ENCODE peak calls at places on chromosomes 2 and 18, in five cellular contexts. Y is stomach, C is HCT116, K is GM23338, S is K562. Q is an unnamed sample.

GRCh38 chr18:34893239-34893638 is 148.0 kb upstream of the MAPRE2 start:
- DNase-seq in K (no peak), C (no peak), S (no peak), Y (no peak), Q (no peak)

GRCh38 chr2:130288467-130289403 is 54.0 kb upstream of the IMP4 start:
- DNase-seq in C (peak; percentile 33), K (peak; percentile 78), Y (no peak), S (peak; percentile 51), Q (no peak)

GRCh38 chr2:121358291-121358690 is 73.3 kb upstream of the TFCP2L1 start:
- DNase-seq in K (no peak), Y (no peak), C (no peak), S (no peak), Q (no peak)

GRCh38 chr2:121735520-121736074 is 1.1 kb downstream of the NIFK start:
- DNase-seq in K (no peak), Y (no peak), S (peak; percentile 50), C (no peak), Q (no peak)

GRCh38 chr2:122515731-122516130 is 760.3 kb downstream of the TSN start:
- DNase-seq in Y (no peak), K (no peak), C (no peak), S (no peak), Q (no peak)

GRCh38 chr18:78891185-78891762 is 88.3 kb upstream of the SALL3 start:
- DNase-seq in C (no peak), K (no peak), S (no peak), Y (no peak), Q (no peak)

GRCh38 chr2:21467910-21468309 is 344.1 kb downstream of the TDRD15 start:
- DNase-seq in Y (no peak), C (no peak), S (no peak), K (peak; percentile 9), Q (no peak)

GRCh38 chr18:70289351-70290330 is 796 bp downstream of the SOCS6 start:
- DNase-seq in K (peak; percentile 67), Y (peak; percentile 42), S (peak; percentile 40), C (no peak), Q (no peak)

GRCh38 chr2:10706033-10706432 is 15.4 kb upstream of the ATP6V1C2 start:
- DNase-seq in Y (no peak), C (no peak), K (no peak), S (no peak), Q (no peak)

GRCh38 chr2:160752475-160753330 is 259.1 kb upstream of the RBMS1 start:
- DNase-seq in C (no peak), S (no peak), K (peak; percentile 48), Y (no peak), Q (no peak)

GRCh38 chr2:201852462-201852861 is 46.1 kb downstream of the CDK15 start:
- DNase-seq in K (no peak), C (no peak), Y (no peak), S (no peak), Q (no peak)
- H3K4me3 ChIP-seq in K (no peak overlapping the region), C (no peak overlapping the region), Y (no peak overlapping the region), S (no peak overlapping the region), Q (no peak overlapping the region)

GRCh38 chr2:98608962-98609604 is 694 bp downstream of the UNC50 start:
- DNase-seq in K (peak; percentile 41), Y (no peak), C (no peak), S (peak; percentile 19), Q (no peak)

GRCh38 chr2:98607741-98608117 is 583 bp downstream of the COA5 start:
- DNase-seq in K (no peak), S (no peak), Y (no peak), C (no peak), Q (no peak)

GRCh38 chr2:98608118-98608961 is at the start of the genes COA5 and UNC50:
- DNase-seq in K (peak; percentile 94), C (peak; percentile 78), Y (peak; percentile 89), S (peak; percentile 92), Q (peak; percentile 39)

GRCh38 chr2:98606431-98606830 is 1.9 kb downstream of the COA5 start:
- DNase-seq in Y (no peak), S (no peak), K (no peak), C (no peak), Q (no peak)

GRCh38 chr2:98607104-98607503 is 1.2 kb downstream of the COA5 start:
- DNase-seq in S (no peak), C (no peak), K (no peak), Y (no peak), Q (no peak)
- H3K27ac ChIP-seq in S (no peak overlapping the region), C (no peak overlapping the region), K (no peak overlapping the region), Y (no peak overlapping the region), Q (no peak overlapping the region)

GRCh38 chr18:25817571-25818237 is 272.7 kb downstream of the SS18 start:
- DNase-seq in Y (no peak), C (no peak), S (no peak), K (no peak), Q (no peak)

GRCh38 chr18:25810736-25811135 is 279.7 kb downstream of the SS18 start:
- DNase-seq in K (no peak), Y (no peak), C (no peak), S (no peak), Q (no peak)

GRCh38 chr18:25818505-25818904 is 271.9 kb downstream of the SS18 start:
- DNase-seq in Y (no peak), K (no peak), C (no peak), S (no peak), Q (no peak)

GRCh38 chr18:25814841-25815458 is 275.5 kb downstream of the SS18 start:
- DNase-seq in K (no peak), C (no peak), S (no peak), Y (no peak), Q (no peak)

DNA sequence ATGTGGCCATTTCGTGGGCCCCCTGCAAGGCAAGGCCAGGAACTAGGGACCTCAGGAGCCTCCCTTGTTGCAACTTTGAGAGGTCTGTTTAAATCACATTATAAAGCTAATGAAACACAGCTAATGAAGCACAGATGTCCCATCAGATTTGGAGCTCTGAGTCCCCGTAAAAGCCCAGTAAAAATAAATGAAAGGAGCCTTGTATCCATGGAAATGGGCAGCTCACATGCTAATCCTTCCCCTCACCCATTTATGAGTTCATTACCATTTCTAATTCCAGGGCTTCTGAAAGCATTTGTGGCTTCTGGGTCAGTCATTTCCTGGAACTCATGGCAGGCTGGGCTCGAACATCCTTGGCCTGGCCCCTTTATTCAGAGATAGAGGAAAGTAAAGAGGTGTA is 274.8 kb downstream of the SS18 start:
- DNase-seq in S (no peak), C (no peak), Y (no peak), K (no peak), Q (no peak)
- TF ChIP-seq POLR2AphosphoS5 in S (no peak), C (no peak), Y (no peak), K (no peak), Q (no peak)

GRCh38 chr2:71067567-71068217 is 756 bp upstream of the NAGK start:
- DNase-seq in Y (no peak), S (no peak), C (no peak), K (peak; percentile 57), Q (no peak)
- H3K4me3 ChIP-seq in Y (peak overlapping the region; percentile 66), S (peak overlapping the region; percentile 53), C (peak overlapping the region; percentile 82), K (peak overlapping the region; percentile 93), Q (peak overlapping the region; percentile 95)

GRCh38 chr2:27381577-27382181 is 1.1 kb upstream of the ZNF513 start:
- DNase-seq in Y (no peak), C (no peak), S (no peak), K (no peak), Q (no peak)
- H3K27ac ChIP-seq in Y (peak overlapping the region; percentile 91), C (peak overlapping the region; percentile 67), S (peak overlapping the region; percentile 92), K (peak overlapping the region; percentile 99), Q (peak overlapping the region; percentile 92)

GRCh38 chr18:75209129-75209951 is at the start of gene PTGR3:
- DNase-seq in C (peak; percentile 67), K (peak; percentile 84), S (peak; percentile 83), Y (peak; percentile 78), Q (no peak)
- TF ChIP-seq POLR2AphosphoS5 in C (peak; percentile 19), K (no peak), S (no peak), Y (peak; percentile 43), Q (no peak)

DNA sequence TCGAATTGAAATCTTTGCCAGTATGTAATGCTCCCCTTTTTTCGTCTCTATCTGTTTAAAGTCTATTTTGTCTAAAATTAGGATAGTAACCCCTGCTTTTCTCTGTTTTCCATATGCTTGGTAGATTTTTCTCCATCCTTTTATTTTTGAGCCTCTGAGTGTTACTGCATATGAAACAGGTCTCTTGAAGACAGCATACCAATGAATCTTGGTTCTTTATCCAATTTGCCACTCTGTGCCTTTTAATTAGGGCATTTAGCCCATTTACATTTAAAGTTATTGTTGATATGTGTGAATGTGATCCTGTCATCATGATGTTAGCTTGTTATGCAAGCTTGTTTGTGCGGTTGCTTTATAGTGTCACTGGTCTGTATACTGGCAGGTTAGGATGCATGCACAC is 490.8 kb upstream of the VWC2L start:
- DNase-seq in C (no peak), Y (no peak), K (no peak), S (no peak), Q (no peak)
- H3K4me3 ChIP-seq in C (no peak overlapping the region), Y (no peak overlapping the region), K (no peak overlapping the region), S (no peak overlapping the region), Q (no peak overlapping the region)

GRCh38 chr2:20423847-20424246 is 23.0 kb upstream of the RHOB start:
- DNase-seq in C (no peak), S (no peak), K (no peak), Y (no peak), Q (no peak)

GRCh38 chr2:20421988-20422678 is 24.7 kb upstream of the RHOB start:
- DNase-seq in S (no peak), K (no peak), C (no peak), Y (peak; percentile 98), Q (no peak)

GRCh38 chr2:20421336-20421987 is 25.4 kb upstream of the RHOB start:
- DNase-seq in Y (no peak), S (no peak), K (no peak), C (no peak), Q (no peak)

GRCh38 chr2:20423376-20423775 is 23.5 kb upstream of the RHOB start:
- DNase-seq in C (no peak), Y (no peak), S (no peak), K (no peak), Q (no peak)

DNA sequence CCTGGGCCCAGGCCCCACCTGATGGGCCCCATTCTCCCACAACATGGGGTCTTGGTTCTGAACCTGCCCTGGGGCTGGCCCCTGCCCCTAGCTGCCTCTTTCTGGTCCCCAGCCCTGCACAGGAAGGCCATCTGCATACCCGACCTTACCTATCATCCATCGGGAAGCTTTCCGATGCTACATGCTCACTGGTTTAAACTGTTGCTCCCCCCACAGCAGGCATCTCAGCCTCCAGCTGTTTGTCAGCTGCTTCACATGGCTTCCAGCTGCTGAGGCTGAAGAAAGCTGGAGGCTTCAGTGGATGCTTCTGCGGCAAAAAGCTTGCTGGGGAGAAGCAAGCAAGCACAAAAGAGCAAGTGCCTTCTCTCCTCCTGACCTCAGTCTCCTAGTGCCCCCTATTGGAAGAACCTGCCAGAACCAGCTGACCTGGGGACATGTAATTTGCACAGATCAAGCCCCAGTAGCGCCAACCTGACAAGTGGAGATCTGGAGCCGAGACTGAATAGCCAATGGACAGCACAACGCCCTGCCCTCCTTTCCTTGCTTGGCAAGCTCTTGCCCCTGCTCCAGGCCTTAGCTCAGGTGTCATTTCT is 24.1 kb upstream of the RHOB start:
- DNase-seq in S (peak; percentile 44), Y (no peak), K (peak; percentile 62), C (no peak), Q (no peak)
- H3K27ac ChIP-seq in S (no peak overlapping the region), Y (peak overlapping the region; percentile 87), K (no peak overlapping the region), C (no peak overlapping the region), Q (no peak overlapping the region)

DNA sequence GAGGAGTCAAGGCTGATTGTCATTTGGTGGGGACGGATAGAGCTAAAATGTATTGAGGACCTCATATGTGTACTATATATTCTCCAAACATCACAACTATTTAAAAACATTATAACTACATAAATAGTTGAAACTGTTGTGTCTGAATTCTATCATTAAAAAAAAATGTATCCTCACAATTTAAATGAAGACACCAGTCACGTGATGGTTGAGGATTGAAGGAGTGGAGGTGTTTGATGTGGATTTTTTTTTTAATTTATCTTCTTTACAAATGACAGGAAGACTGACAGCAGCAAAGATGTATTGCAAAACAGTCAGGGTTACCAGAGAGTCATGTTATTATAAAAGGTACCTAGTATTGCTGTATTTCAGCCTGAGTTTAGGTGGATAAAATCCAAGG is 30.0 kb downstream of the GNAL start:
- DNase-seq in K (no peak), Y (no peak), S (no peak), C (no peak), Q (no peak)
- TF ChIP-seq POLR2AphosphoS5 in K (no peak), Y (no peak), S (no peak), C (no peak), Q (no peak)